ENCODE peak calls at places on chromosomes 11 and 22, in ten cellular contexts. One of them, this sample, is unnamed. For H3K27me3, the result is how much of the 10 kb centered on the place peaks cover.

GRCh38 chr11:12122083-12122482 is 11.7 kb downstream of the MICAL2 start:
- DNase-seq in lung: no peak
- DNase-seq in upper lobe of left lung: peak
- DNase-seq in CD8-positive, alpha-beta memory T cell: no peak
- DNase-seq in CD8-positive, alpha-beta T cell: no peak
- DNase-seq in body of pancreas: peak
- DNase-seq in CD4-positive, alpha-beta memory T cell: no peak
- DNase-seq in right lobe of liver: no peak
- DNase-seq in naive thymus-derived CD4-positive, alpha-beta T cell: no peak
- DNase-seq in PC-3: peak
- DNase-seq in this sample: no peak

GRCh38 chr11:45860348-45860747 is 13.1 kb downstream of the CRY2 start:
- DNase-seq in lung: no peak
- DNase-seq in upper lobe of left lung: no peak
- DNase-seq in CD8-positive, alpha-beta memory T cell: no peak
- DNase-seq in CD8-positive, alpha-beta T cell: no peak
- DNase-seq in body of pancreas: no peak
- DNase-seq in CD4-positive, alpha-beta memory T cell: no peak
- DNase-seq in right lobe of liver: no peak
- DNase-seq in naive thymus-derived CD4-positive, alpha-beta T cell: no peak
- DNase-seq in PC-3: no peak
- DNase-seq in this sample: no peak

GRCh38 chr11:33701831-33702230 is 1.2 kb upstream of the C11orf91 start:
- DNase-seq in lung: no peak
- DNase-seq in upper lobe of left lung: no peak
- DNase-seq in CD8-positive, alpha-beta memory T cell: no peak
- DNase-seq in CD8-positive, alpha-beta T cell: no peak
- DNase-seq in body of pancreas: peak
- DNase-seq in CD4-positive, alpha-beta memory T cell: no peak
- DNase-seq in right lobe of liver: no peak
- DNase-seq in naive thymus-derived CD4-positive, alpha-beta T cell: no peak
- DNase-seq in PC-3: peak
- DNase-seq in this sample: no peak

GRCh38 chr11:64859542-64860414 is 15.3 kb upstream of the CDC42BPG start:
- DNase-seq in lung: no peak
- DNase-seq in upper lobe of left lung: no peak
- DNase-seq in CD8-positive, alpha-beta memory T cell: no peak
- DNase-seq in CD8-positive, alpha-beta T cell: peak
- DNase-seq in body of pancreas: no peak
- DNase-seq in CD4-positive, alpha-beta memory T cell: peak
- DNase-seq in right lobe of liver: no peak
- DNase-seq in naive thymus-derived CD4-positive, alpha-beta T cell: peak
- DNase-seq in PC-3: no peak
- DNase-seq in this sample: no peak

GRCh38 chr22:20782601-20783299 is 8.8 kb downstream of the SERPIND1 start:
- DNase-seq in lung: no peak
- DNase-seq in upper lobe of left lung: no peak
- DNase-seq in CD8-positive, alpha-beta memory T cell: no peak
- DNase-seq in CD8-positive, alpha-beta T cell: no peak
- DNase-seq in body of pancreas: no peak
- DNase-seq in CD4-positive, alpha-beta memory T cell: no peak
- DNase-seq in right lobe of liver: no peak
- DNase-seq in naive thymus-derived CD4-positive, alpha-beta T cell: no peak
- DNase-seq in PC-3: peak
- DNase-seq in this sample: no peak

GRCh38 chr11:69911310-69912160 is 92.3 kb upstream of the FGF3 start:
- DNase-seq in lung: no peak
- DNase-seq in upper lobe of left lung: no peak
- DNase-seq in CD8-positive, alpha-beta memory T cell: no peak
- DNase-seq in CD8-positive, alpha-beta T cell: no peak
- DNase-seq in body of pancreas: peak
- DNase-seq in CD4-positive, alpha-beta memory T cell: no peak
- DNase-seq in right lobe of liver: peak
- DNase-seq in naive thymus-derived CD4-positive, alpha-beta T cell: no peak
- DNase-seq in PC-3: no peak
- DNase-seq in this sample: peak

GRCh38 chr11:91133361-91133760 is 910.5 kb upstream of the CHORDC1 start:
- DNase-seq in lung: no peak
- DNase-seq in upper lobe of left lung: no peak
- DNase-seq in CD8-positive, alpha-beta memory T cell: no peak
- DNase-seq in CD8-positive, alpha-beta T cell: no peak
- DNase-seq in body of pancreas: no peak
- DNase-seq in CD4-positive, alpha-beta memory T cell: no peak
- DNase-seq in right lobe of liver: no peak
- DNase-seq in naive thymus-derived CD4-positive, alpha-beta T cell: no peak
- DNase-seq in PC-3: no peak
- DNase-seq in this sample: no peak

GRCh38 chr11:65274734-65275682 is 13.2 kb downstream of the POLA2 start:
- DNase-seq in lung: peak
- DNase-seq in upper lobe of left lung: peak
- DNase-seq in CD8-positive, alpha-beta memory T cell: peak
- DNase-seq in CD8-positive, alpha-beta T cell: no peak
- DNase-seq in body of pancreas: peak
- DNase-seq in CD4-positive, alpha-beta memory T cell: peak
- DNase-seq in right lobe of liver: peak
- DNase-seq in naive thymus-derived CD4-positive, alpha-beta T cell: peak
- DNase-seq in PC-3: peak
- DNase-seq in this sample: no peak

GRCh38 chr22:40855960-40856512 is 403 bp downstream of the ST13 start:
- DNase-seq in lung: no peak
- DNase-seq in upper lobe of left lung: peak
- DNase-seq in CD8-positive, alpha-beta memory T cell: no peak
- DNase-seq in CD8-positive, alpha-beta T cell: no peak
- DNase-seq in body of pancreas: no peak
- DNase-seq in CD4-positive, alpha-beta memory T cell: peak
- DNase-seq in right lobe of liver: no peak
- DNase-seq in naive thymus-derived CD4-positive, alpha-beta T cell: peak
- DNase-seq in PC-3: no peak
- DNase-seq in this sample: peak

GRCh38 chr22:37330200-37331033 is 48.1 kb downstream of the CYTH4 start:
- DNase-seq in lung: no peak
- DNase-seq in upper lobe of left lung: peak
- DNase-seq in CD8-positive, alpha-beta memory T cell: no peak
- DNase-seq in CD8-positive, alpha-beta T cell: no peak
- DNase-seq in body of pancreas: peak
- DNase-seq in CD4-positive, alpha-beta memory T cell: peak
- DNase-seq in right lobe of liver: no peak
- DNase-seq in naive thymus-derived CD4-positive, alpha-beta T cell: peak
- DNase-seq in PC-3: peak
- DNase-seq in this sample: no peak

GRCh38 chr11:82906236-82906635 is 4.7 kb downstream of the DDIAS start:
- DNase-seq in lung: no peak
- DNase-seq in upper lobe of left lung: no peak
- DNase-seq in CD8-positive, alpha-beta memory T cell: no peak
- DNase-seq in CD8-positive, alpha-beta T cell: no peak
- DNase-seq in body of pancreas: no peak
- DNase-seq in CD4-positive, alpha-beta memory T cell: peak
- DNase-seq in right lobe of liver: no peak
- DNase-seq in naive thymus-derived CD4-positive, alpha-beta T cell: peak
- DNase-seq in PC-3: peak
- DNase-seq in this sample: no peak

GRCh38 chr11:11843233-11843632 is 1.5 kb downstream of the USP47 start:
- DNase-seq in lung: no peak
- DNase-seq in upper lobe of left lung: no peak
- DNase-seq in CD8-positive, alpha-beta memory T cell: no peak
- DNase-seq in CD8-positive, alpha-beta T cell: no peak
- DNase-seq in body of pancreas: no peak
- DNase-seq in CD4-positive, alpha-beta memory T cell: peak
- DNase-seq in right lobe of liver: no peak
- DNase-seq in naive thymus-derived CD4-positive, alpha-beta T cell: peak
- DNase-seq in PC-3: peak
- DNase-seq in this sample: no peak

GRCh38 chr11:115501895-115502589 is 2.2 kb downstream of the CADM1 start:
- DNase-seq in lung: no peak
- DNase-seq in upper lobe of left lung: no peak
- DNase-seq in CD8-positive, alpha-beta memory T cell: no peak
- DNase-seq in CD8-positive, alpha-beta T cell: no peak
- DNase-seq in body of pancreas: no peak
- DNase-seq in CD4-positive, alpha-beta memory T cell: no peak
- DNase-seq in right lobe of liver: no peak
- DNase-seq in naive thymus-derived CD4-positive, alpha-beta T cell: no peak
- DNase-seq in PC-3: no peak
- DNase-seq in this sample: no peak

DNA sequence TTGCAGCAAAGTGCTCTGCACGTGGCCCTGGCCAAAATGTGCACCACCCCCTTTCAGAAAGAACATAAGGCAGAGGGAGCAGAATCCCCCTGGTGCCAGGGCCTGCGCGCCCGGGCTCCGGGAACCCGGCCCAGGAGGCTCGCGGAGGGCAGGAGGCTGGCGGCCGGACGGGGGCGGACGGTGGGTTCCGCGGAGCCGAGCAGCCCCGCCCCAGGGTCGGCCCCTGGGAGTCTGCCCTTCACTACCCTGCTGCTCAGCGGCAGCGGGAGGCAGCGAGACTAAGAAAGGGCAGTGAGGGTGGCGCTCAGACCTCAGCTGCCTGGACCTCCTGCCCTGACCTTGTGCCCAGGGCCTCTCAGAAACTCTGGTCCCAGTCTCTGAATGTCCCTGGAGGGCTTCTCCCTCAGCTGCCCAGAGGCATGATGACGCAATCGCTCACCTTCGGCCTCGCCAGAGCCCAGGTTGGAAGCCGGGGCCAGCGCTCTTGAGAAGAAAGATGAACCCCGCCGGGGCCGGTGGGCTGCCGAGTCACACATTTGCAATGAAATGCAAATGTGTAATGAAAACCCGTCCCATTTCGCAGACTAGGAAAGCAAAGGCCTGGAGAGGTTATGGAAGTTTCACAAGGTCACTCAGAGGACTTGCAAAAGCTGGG is 1.1 kb upstream of the CLMP start:
- DNase-seq in lung: no peak
- DNase-seq in upper lobe of left lung: no peak
- DNase-seq in CD8-positive, alpha-beta memory T cell: no peak
- DNase-seq in CD8-positive, alpha-beta T cell: no peak
- DNase-seq in body of pancreas: no peak
- DNase-seq in CD4-positive, alpha-beta memory T cell: no peak
- DNase-seq in right lobe of liver: no peak
- DNase-seq in naive thymus-derived CD4-positive, alpha-beta T cell: no peak
- DNase-seq in PC-3: no peak
- DNase-seq in this sample: no peak
- H3K27me3 ChIP-seq in lung: under half
- H3K27me3 ChIP-seq in upper lobe of left lung: under half
- H3K27me3 ChIP-seq in CD8-positive, alpha-beta memory T cell: under half
- H3K27me3 ChIP-seq in CD8-positive, alpha-beta T cell: under half
- H3K27me3 ChIP-seq in body of pancreas: under half
- H3K27me3 ChIP-seq in CD4-positive, alpha-beta memory T cell: under half
- H3K27me3 ChIP-seq in right lobe of liver: under half
- H3K27me3 ChIP-seq in naive thymus-derived CD4-positive, alpha-beta T cell: under half
- H3K27me3 ChIP-seq in PC-3: under half
- H3K27me3 ChIP-seq in this sample: under half

DNA sequence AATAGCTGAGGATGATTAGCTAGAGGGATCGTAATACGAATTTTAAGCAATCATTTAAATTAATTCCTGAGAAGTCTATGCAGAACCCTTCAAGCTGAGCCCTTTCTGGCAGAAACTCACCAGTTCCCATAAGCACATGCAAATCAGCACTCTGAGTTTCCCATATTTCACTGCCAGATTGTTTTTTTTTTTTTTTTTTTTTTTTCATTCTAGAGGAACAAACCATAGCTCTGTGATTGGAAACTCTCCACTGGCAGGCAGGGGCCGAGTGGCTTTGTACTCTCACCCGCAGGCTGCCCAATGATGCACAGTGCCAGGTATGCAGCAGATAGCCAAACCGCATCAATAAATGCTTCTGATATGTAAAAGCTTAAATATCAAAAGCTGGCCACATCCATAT is 145.6 kb downstream of the EFCAB6 start:
- DNase-seq in lung: no peak
- DNase-seq in upper lobe of left lung: no peak
- DNase-seq in CD8-positive, alpha-beta memory T cell: no peak
- DNase-seq in CD8-positive, alpha-beta T cell: no peak
- DNase-seq in body of pancreas: no peak
- DNase-seq in CD4-positive, alpha-beta memory T cell: no peak
- DNase-seq in right lobe of liver: no peak
- DNase-seq in naive thymus-derived CD4-positive, alpha-beta T cell: no peak
- DNase-seq in PC-3: no peak
- DNase-seq in this sample: no peak
- H3K27ac ChIP-seq in lung: no peak
- H3K27ac ChIP-seq in upper lobe of left lung: no peak
- H3K27ac ChIP-seq in CD8-positive, alpha-beta memory T cell: no peak
- H3K27ac ChIP-seq in CD8-positive, alpha-beta T cell: no peak
- H3K27ac ChIP-seq in body of pancreas: no peak
- H3K27ac ChIP-seq in CD4-positive, alpha-beta memory T cell: no peak
- H3K27ac ChIP-seq in right lobe of liver: no peak
- H3K27ac ChIP-seq in naive thymus-derived CD4-positive, alpha-beta T cell: no peak
- H3K27ac ChIP-seq in PC-3: no peak
- H3K27ac ChIP-seq in this sample: no peak

GRCh38 chr22:36029406-36029755 is 757 bp upstream of the RBFOX2 start:
- DNase-seq in lung: no peak
- DNase-seq in upper lobe of left lung: no peak
- DNase-seq in CD8-positive, alpha-beta memory T cell: no peak
- DNase-seq in CD8-positive, alpha-beta T cell: no peak
- DNase-seq in body of pancreas: no peak
- DNase-seq in CD4-positive, alpha-beta memory T cell: no peak
- DNase-seq in right lobe of liver: no peak
- DNase-seq in naive thymus-derived CD4-positive, alpha-beta T cell: no peak
- DNase-seq in PC-3: no peak
- DNase-seq in this sample: no peak
- H3K4me3 ChIP-seq in lung: peak
- H3K4me3 ChIP-seq in upper lobe of left lung: peak
- H3K4me3 ChIP-seq in CD8-positive, alpha-beta memory T cell: peak
- H3K4me3 ChIP-seq in CD8-positive, alpha-beta T cell: peak
- H3K4me3 ChIP-seq in body of pancreas: no peak
- H3K4me3 ChIP-seq in CD4-positive, alpha-beta memory T cell: no peak
- H3K4me3 ChIP-seq in right lobe of liver: peak
- H3K4me3 ChIP-seq in naive thymus-derived CD4-positive, alpha-beta T cell: peak
- H3K4me3 ChIP-seq in PC-3: peak
- H3K4me3 ChIP-seq in this sample: peak

GRCh38 chr11:79439430-79439892 is 1.4 kb downstream of the TENM4 start:
- DNase-seq in lung: no peak
- DNase-seq in upper lobe of left lung: no peak
- DNase-seq in CD8-positive, alpha-beta memory T cell: no peak
- DNase-seq in CD8-positive, alpha-beta T cell: no peak
- DNase-seq in body of pancreas: no peak
- DNase-seq in CD4-positive, alpha-beta memory T cell: no peak
- DNase-seq in right lobe of liver: no peak
- DNase-seq in naive thymus-derived CD4-positive, alpha-beta T cell: no peak
- DNase-seq in PC-3: no peak
- DNase-seq in this sample: no peak

GRCh38 chr11:79437981-79438630 is 2.7 kb downstream of the TENM4 start:
- DNase-seq in lung: no peak
- DNase-seq in upper lobe of left lung: no peak
- DNase-seq in CD8-positive, alpha-beta memory T cell: no peak
- DNase-seq in CD8-positive, alpha-beta T cell: no peak
- DNase-seq in body of pancreas: no peak
- DNase-seq in CD4-positive, alpha-beta memory T cell: no peak
- DNase-seq in right lobe of liver: no peak
- DNase-seq in naive thymus-derived CD4-positive, alpha-beta T cell: no peak
- DNase-seq in PC-3: no peak
- DNase-seq in this sample: peak

GRCh38 chr11:79438631-79439429 is 2.0 kb downstream of the TENM4 start:
- DNase-seq in lung: no peak
- DNase-seq in upper lobe of left lung: no peak
- DNase-seq in CD8-positive, alpha-beta memory T cell: no peak
- DNase-seq in CD8-positive, alpha-beta T cell: no peak
- DNase-seq in body of pancreas: peak
- DNase-seq in CD4-positive, alpha-beta memory T cell: no peak
- DNase-seq in right lobe of liver: no peak
- DNase-seq in naive thymus-derived CD4-positive, alpha-beta T cell: no peak
- DNase-seq in PC-3: no peak
- DNase-seq in this sample: no peak

GRCh38 chr11:79437274-79437980 is 3.4 kb downstream of the TENM4 start:
- DNase-seq in lung: peak
- DNase-seq in upper lobe of left lung: peak
- DNase-seq in CD8-positive, alpha-beta memory T cell: no peak
- DNase-seq in CD8-positive, alpha-beta T cell: no peak
- DNase-seq in body of pancreas: peak
- DNase-seq in CD4-positive, alpha-beta memory T cell: no peak
- DNase-seq in right lobe of liver: peak
- DNase-seq in naive thymus-derived CD4-positive, alpha-beta T cell: no peak
- DNase-seq in PC-3: no peak
- DNase-seq in this sample: peak

GRCh38 chr11:79436911-79437273 is 3.9 kb downstream of the TENM4 start:
- DNase-seq in lung: no peak
- DNase-seq in upper lobe of left lung: no peak
- DNase-seq in CD8-positive, alpha-beta memory T cell: no peak
- DNase-seq in CD8-positive, alpha-beta T cell: no peak
- DNase-seq in body of pancreas: no peak
- DNase-seq in CD4-positive, alpha-beta memory T cell: no peak
- DNase-seq in right lobe of liver: no peak
- DNase-seq in naive thymus-derived CD4-positive, alpha-beta T cell: no peak
- DNase-seq in PC-3: no peak
- DNase-seq in this sample: no peak
- H3K27me3 ChIP-seq in lung: under half
- H3K27me3 ChIP-seq in upper lobe of left lung: under half
- H3K27me3 ChIP-seq in CD8-positive, alpha-beta memory T cell: under half
- H3K27me3 ChIP-seq in CD8-positive, alpha-beta T cell: under half
- H3K27me3 ChIP-seq in body of pancreas: under half
- H3K27me3 ChIP-seq in CD4-positive, alpha-beta memory T cell: under half
- H3K27me3 ChIP-seq in right lobe of liver: under half
- H3K27me3 ChIP-seq in naive thymus-derived CD4-positive, alpha-beta T cell: under half
- H3K27me3 ChIP-seq in PC-3: half or more
- H3K27me3 ChIP-seq in this sample: under half